ENCODE peak calls at places on chromosomes 2 and 18, in seven cellular contexts. One of them, this sample, is unnamed.

GRCh38 chr2:82344670-82345069 is 2040.1 kb upstream of the LRRTM1 start:
- DNase-seq in T-helper 17 cell: no peak
- DNase-seq in WTC11: no peak
- DNase-seq in A172: no peak
- DNase-seq in HTR-8/SVneo: no peak
- DNase-seq in hypothalamus: no peak
- DNase-seq in GM23248: no peak
- DNase-seq in this sample: peak; percentile 11

GRCh38 chr2:18546586-18546985 is 13.9 kb downstream of the RDH14 start:
- DNase-seq in T-helper 17 cell: no peak
- DNase-seq in WTC11: no peak
- DNase-seq in A172: no peak
- DNase-seq in HTR-8/SVneo: no peak
- DNase-seq in hypothalamus: no peak
- DNase-seq in GM23248: no peak
- DNase-seq in this sample: peak; percentile 3

GRCh38 chr2:9234680-9235387 is 28.2 kb downstream of the ASAP2 start:
- DNase-seq in T-helper 17 cell: no peak
- DNase-seq in WTC11: no peak
- DNase-seq in A172: peak; percentile 99
- DNase-seq in HTR-8/SVneo: peak; percentile 90
- DNase-seq in hypothalamus: no peak
- DNase-seq in GM23248: peak; percentile 86
- DNase-seq in this sample: no peak

GRCh38 chr2:235162544-235163197 is 210.9 kb downstream of the SH3BP4 start:
- DNase-seq in T-helper 17 cell: no peak
- DNase-seq in WTC11: no peak
- DNase-seq in A172: peak; percentile 32
- DNase-seq in HTR-8/SVneo: peak; percentile 13
- DNase-seq in hypothalamus: no peak
- DNase-seq in GM23248: peak; percentile 37
- DNase-seq in this sample: no peak

GRCh38 chr2:61177727-61178549 is 15.9 kb downstream of the C2orf74 start:
- DNase-seq in T-helper 17 cell: peak; percentile 20
- DNase-seq in WTC11: peak; percentile 27
- DNase-seq in A172: no peak
- DNase-seq in HTR-8/SVneo: peak; percentile 25
- DNase-seq in hypothalamus: no peak
- DNase-seq in GM23248: peak; percentile 58
- DNase-seq in this sample: no peak

GRCh38 chr2:50648031-50648430 is 383.9 kb downstream of the NRXN1 start:
- DNase-seq in T-helper 17 cell: no peak
- DNase-seq in WTC11: no peak
- DNase-seq in A172: no peak
- DNase-seq in HTR-8/SVneo: no peak
- DNase-seq in hypothalamus: no peak
- DNase-seq in GM23248: no peak
- DNase-seq in this sample: no peak

GRCh38 chr2:20621366-20622295 is 29.3 kb downstream of the HS1BP3 start:
- DNase-seq in T-helper 17 cell: no peak
- DNase-seq in WTC11: no peak
- DNase-seq in A172: no peak
- DNase-seq in HTR-8/SVneo: no peak
- DNase-seq in hypothalamus: no peak
- DNase-seq in GM23248: no peak
- DNase-seq in this sample: no peak

GRCh38 chr2:231383701-231384435 is 11.6 kb upstream of the B3GNT7 start:
- DNase-seq in T-helper 17 cell: no peak
- DNase-seq in WTC11: no peak
- DNase-seq in A172: no peak
- DNase-seq in HTR-8/SVneo: no peak
- DNase-seq in hypothalamus: no peak
- DNase-seq in GM23248: no peak
- DNase-seq in this sample: no peak

GRCh38 chr2:8494589-8494988 is 187.3 kb upstream of the ID2 start:
- DNase-seq in T-helper 17 cell: no peak
- DNase-seq in WTC11: no peak
- DNase-seq in A172: no peak
- DNase-seq in HTR-8/SVneo: no peak
- DNase-seq in hypothalamus: no peak
- DNase-seq in GM23248: no peak
- DNase-seq in this sample: no peak

GRCh38 chr18:31490387-31490786 is 7.6 kb upstream of the DSG2 start:
- DNase-seq in T-helper 17 cell: no peak
- DNase-seq in WTC11: no peak
- DNase-seq in A172: peak; percentile 61
- DNase-seq in HTR-8/SVneo: no peak
- DNase-seq in hypothalamus: no peak
- DNase-seq in GM23248: no peak
- DNase-seq in this sample: no peak

GRCh38 chr2:71922501-71923142 is 225.0 kb downstream of the CYP26B1 start:
- DNase-seq in T-helper 17 cell: no peak
- DNase-seq in WTC11: no peak
- DNase-seq in A172: no peak
- DNase-seq in HTR-8/SVneo: no peak
- DNase-seq in hypothalamus: no peak
- DNase-seq in GM23248: no peak
- DNase-seq in this sample: no peak

GRCh38 chr2:98550165-98550564 is 58.1 kb downstream of the COA5 start:
- DNase-seq in T-helper 17 cell: no peak
- DNase-seq in WTC11: no peak
- DNase-seq in A172: no peak
- DNase-seq in HTR-8/SVneo: no peak
- DNase-seq in hypothalamus: no peak
- DNase-seq in GM23248: no peak
- DNase-seq in this sample: no peak

GRCh38 chr18:49368876-49369440 is 91.5 kb downstream of the DYM start:
- DNase-seq in T-helper 17 cell: no peak
- DNase-seq in WTC11: peak; percentile 29
- DNase-seq in A172: no peak
- DNase-seq in HTR-8/SVneo: no peak
- DNase-seq in hypothalamus: no peak
- DNase-seq in GM23248: no peak
- DNase-seq in this sample: peak; percentile 16

GRCh38 chr2:109126501-109126860 is 2.5 kb upstream of the SH3RF3 start:
- DNase-seq in T-helper 17 cell: no peak
- DNase-seq in WTC11: no peak
- DNase-seq in A172: peak; percentile 88
- DNase-seq in HTR-8/SVneo: peak; percentile 45
- DNase-seq in hypothalamus: no peak
- DNase-seq in GM23248: peak; percentile 93
- DNase-seq in this sample: no peak

GRCh38 chr2:80078290-80079036 is 226.1 kb downstream of the LRRTM1 start:
- DNase-seq in T-helper 17 cell: no peak
- DNase-seq in WTC11: no peak
- DNase-seq in A172: no peak
- DNase-seq in HTR-8/SVneo: no peak
- DNase-seq in hypothalamus: no peak
- DNase-seq in GM23248: no peak
- DNase-seq in this sample: no peak

GRCh38 chr18:44816028-44816427 is 135.3 kb downstream of the SETBP1 start:
- DNase-seq in T-helper 17 cell: no peak
- DNase-seq in WTC11: peak; percentile 32
- DNase-seq in A172: no peak
- DNase-seq in HTR-8/SVneo: no peak
- DNase-seq in hypothalamus: no peak
- DNase-seq in GM23248: no peak
- DNase-seq in this sample: peak; percentile 34

GRCh38 chr2:238861766-238862315 is 14.0 kb downstream of the TWIST2 start:
- DNase-seq in T-helper 17 cell: no peak
- DNase-seq in WTC11: no peak
- DNase-seq in A172: no peak
- DNase-seq in HTR-8/SVneo: no peak
- DNase-seq in hypothalamus: no peak
- DNase-seq in GM23248: peak; percentile 55
- DNase-seq in this sample: no peak

GRCh38 chr2:27442282-27442980 is at the start of gene KRTCAP3:
- DNase-seq in T-helper 17 cell: peak; percentile 57
- DNase-seq in WTC11: peak; percentile 91
- DNase-seq in A172: no peak
- DNase-seq in HTR-8/SVneo: no peak
- DNase-seq in hypothalamus: no peak
- DNase-seq in GM23248: no peak
- DNase-seq in this sample: peak; percentile 100

GRCh38 chr18:4394700-4395099 is 60.4 kb downstream of the DLGAP1 start:
- DNase-seq in T-helper 17 cell: no peak
- DNase-seq in WTC11: no peak
- DNase-seq in A172: no peak
- DNase-seq in HTR-8/SVneo: no peak
- DNase-seq in hypothalamus: no peak
- DNase-seq in GM23248: no peak
- DNase-seq in this sample: no peak

GRCh38 chr18:2466978-2467377 is 104.3 kb downstream of the METTL4 start:
- DNase-seq in T-helper 17 cell: no peak
- DNase-seq in WTC11: no peak
- DNase-seq in A172: no peak
- DNase-seq in HTR-8/SVneo: no peak
- DNase-seq in hypothalamus: no peak
- DNase-seq in GM23248: no peak
- DNase-seq in this sample: no peak

GRCh38 chr2:121596221-121597080 is 52.8 kb downstream of the CLASP1 start:
- DNase-seq in T-helper 17 cell: no peak
- DNase-seq in WTC11: no peak
- DNase-seq in A172: peak; percentile 53
- DNase-seq in HTR-8/SVneo: peak; percentile 44
- DNase-seq in hypothalamus: no peak
- DNase-seq in GM23248: peak; percentile 66
- DNase-seq in this sample: peak; percentile 44

GRCh38 chr2:173922760-173923159 is 42.4 kb downstream of the SP3 start:
- DNase-seq in T-helper 17 cell: no peak
- DNase-seq in WTC11: no peak
- DNase-seq in A172: no peak
- DNase-seq in HTR-8/SVneo: no peak
- DNase-seq in hypothalamus: no peak
- DNase-seq in GM23248: peak; percentile 12
- DNase-seq in this sample: no peak

GRCh38 chr2:150075831-150076230 is 411.6 kb downstream of the RND3 start:
- DNase-seq in T-helper 17 cell: no peak
- DNase-seq in WTC11: no peak
- DNase-seq in A172: peak; percentile 33
- DNase-seq in HTR-8/SVneo: peak; percentile 5
- DNase-seq in hypothalamus: no peak
- DNase-seq in GM23248: peak; percentile 92
- DNase-seq in this sample: no peak

GRCh38 chr2:237859082-237859433 is 365 bp upstream of the RAMP1 start:
- DNase-seq in T-helper 17 cell: no peak
- DNase-seq in WTC11: no peak
- DNase-seq in A172: no peak
- DNase-seq in HTR-8/SVneo: no peak
- DNase-seq in hypothalamus: no peak
- DNase-seq in GM23248: no peak
- DNase-seq in this sample: peak; percentile 71

GRCh38 chr2:193561054-193561453 is 1366.3 kb upstream of the TMEFF2 start:
- DNase-seq in T-helper 17 cell: no peak
- DNase-seq in WTC11: no peak
- DNase-seq in A172: no peak
- DNase-seq in HTR-8/SVneo: no peak
- DNase-seq in hypothalamus: no peak
- DNase-seq in GM23248: no peak
- DNase-seq in this sample: no peak

GRCh38 chr2:7154666-7155065 is 237.5 kb downstream of the RNF144A start:
- DNase-seq in T-helper 17 cell: no peak
- DNase-seq in WTC11: no peak
- DNase-seq in A172: no peak
- DNase-seq in HTR-8/SVneo: no peak
- DNase-seq in hypothalamus: no peak
- DNase-seq in GM23248: no peak
- DNase-seq in this sample: no peak

GRCh38 chr2:237873382-237873781 is 14.0 kb downstream of the RAMP1 start:
- DNase-seq in T-helper 17 cell: no peak
- DNase-seq in WTC11: no peak
- DNase-seq in A172: no peak
- DNase-seq in HTR-8/SVneo: no peak
- DNase-seq in hypothalamus: no peak
- DNase-seq in GM23248: no peak
- DNase-seq in this sample: no peak